ENCODE peak calls at places on chromosomes 16 and 17, in six cellular contexts. One of them, this sample, is unnamed.

GRCh38 chr16:6835516-6835915 is 497.1 kb upstream of the RBFOX1 start:
- DNase-seq in esophagus muscularis mucosa: no peak
- DNase-seq in tibial nerve: no peak
- DNase-seq in body of pancreas: no peak
- DNase-seq in A549: no peak
- DNase-seq in NB4: no peak
- DNase-seq in this sample: no peak

GRCh38 chr16:5557448-5557847 is 459.9 kb upstream of the EEF2KMT start:
- DNase-seq in esophagus muscularis mucosa: no peak
- DNase-seq in NB4: no peak
- DNase-seq in tibial nerve: no peak
- DNase-seq in A549: no peak
- DNase-seq in body of pancreas: no peak
- DNase-seq in this sample: no peak

GRCh38 chr17:57945999-57946797 is 9.0 kb downstream of the CUEDC1 start:
- DNase-seq in NB4: no peak
- DNase-seq in A549: no peak
- DNase-seq in esophagus muscularis mucosa: no peak
- DNase-seq in body of pancreas: no peak
- DNase-seq in tibial nerve: no peak
- DNase-seq in this sample: no peak

GRCh38 chr17:71084838-71085237 is 915.5 kb downstream of the KCNJ2 start:
- DNase-seq in A549: no peak
- DNase-seq in esophagus muscularis mucosa: no peak
- DNase-seq in tibial nerve: no peak
- DNase-seq in NB4: no peak
- DNase-seq in body of pancreas: no peak
- DNase-seq in this sample: no peak

GRCh38 chr17:31853911-31854470 is 5.1 kb downstream of the COPRS start:
- DNase-seq in tibial nerve: no peak
- DNase-seq in A549: no peak
- DNase-seq in esophagus muscularis mucosa: no peak
- DNase-seq in body of pancreas: no peak
- DNase-seq in NB4: no peak
- DNase-seq in this sample: no peak

GRCh38 chr16:13063457-13063856 is 162.1 kb downstream of the SHISA9 start:
- DNase-seq in body of pancreas: no peak
- DNase-seq in esophagus muscularis mucosa: no peak
- DNase-seq in A549: no peak
- DNase-seq in tibial nerve: no peak
- DNase-seq in NB4: no peak
- DNase-seq in this sample: no peak

GRCh38 chr16:28984091-28984490 is 761 bp upstream of the LAT start:
- DNase-seq in tibial nerve: no peak
- DNase-seq in body of pancreas: no peak
- DNase-seq in NB4: no peak
- DNase-seq in A549: no peak
- DNase-seq in esophagus muscularis mucosa: no peak
- DNase-seq in this sample: no peak

GRCh38 chr17:45815752-45816151 is 28.9 kb upstream of the SPPL2C start:
- DNase-seq in tibial nerve: no peak
- DNase-seq in esophagus muscularis mucosa: no peak
- DNase-seq in NB4: no peak
- DNase-seq in body of pancreas: no peak
- DNase-seq in A549: no peak
- DNase-seq in this sample: no peak

GRCh38 chr16:54801445-54801844 is 129.2 kb upstream of the IRX5 start:
- DNase-seq in body of pancreas: no peak
- DNase-seq in esophagus muscularis mucosa: no peak
- DNase-seq in A549: no peak
- DNase-seq in tibial nerve: no peak
- DNase-seq in NB4: no peak
- DNase-seq in this sample: no peak

GRCh38 chr16:74874123-74874522 is 99.5 kb upstream of the FA2H start:
- DNase-seq in NB4: no peak
- DNase-seq in tibial nerve: no peak
- DNase-seq in body of pancreas: no peak
- DNase-seq in esophagus muscularis mucosa: no peak
- DNase-seq in A549: no peak
- DNase-seq in this sample: no peak

GRCh38 chr16:14121135-14121534 is 50.0 kb downstream of the MRTFB start:
- DNase-seq in esophagus muscularis mucosa: no peak
- DNase-seq in A549: no peak
- DNase-seq in body of pancreas: no peak
- DNase-seq in tibial nerve: no peak
- DNase-seq in NB4: peak
- DNase-seq in this sample: no peak

GRCh38 chr16:9854665-9855064 is 327.6 kb downstream of the GRIN2A start:
- DNase-seq in NB4: no peak
- DNase-seq in esophagus muscularis mucosa: peak
- DNase-seq in A549: no peak
- DNase-seq in tibial nerve: no peak
- DNase-seq in body of pancreas: no peak
- DNase-seq in this sample: no peak

GRCh38 chr17:3512512-3513171 is 36.8 kb downstream of the ASPA start:
- DNase-seq in esophagus muscularis mucosa: no peak
- DNase-seq in NB4: no peak
- DNase-seq in A549: no peak
- DNase-seq in body of pancreas: peak
- DNase-seq in tibial nerve: peak
- DNase-seq in this sample: no peak

GRCh38 chr16:84091460-84091859 is 25.3 kb downstream of the MBTPS1 start:
- DNase-seq in A549: no peak
- DNase-seq in NB4: no peak
- DNase-seq in tibial nerve: no peak
- DNase-seq in esophagus muscularis mucosa: no peak
- DNase-seq in body of pancreas: no peak
- DNase-seq in this sample: no peak

GRCh38 chr17:2138318-2138717 is 83.4 kb downstream of the HIC1 start:
- DNase-seq in esophagus muscularis mucosa: no peak
- DNase-seq in body of pancreas: no peak
- DNase-seq in A549: no peak
- DNase-seq in NB4: peak
- DNase-seq in tibial nerve: no peak
- DNase-seq in this sample: no peak

GRCh38 chr17:69734656-69735055 is 320.2 kb downstream of the MAP2K6 start:
- DNase-seq in body of pancreas: no peak
- DNase-seq in tibial nerve: no peak
- DNase-seq in NB4: no peak
- DNase-seq in esophagus muscularis mucosa: no peak
- DNase-seq in A549: no peak
- DNase-seq in this sample: no peak

GRCh38 chr17:4566785-4567184 is 6.4 kb upstream of the GGT6 start:
- DNase-seq in NB4: peak
- DNase-seq in A549: peak
- DNase-seq in tibial nerve: no peak
- DNase-seq in esophagus muscularis mucosa: no peak
- DNase-seq in body of pancreas: peak
- DNase-seq in this sample: peak

GRCh38 chr16:86222965-86223551 is 287.3 kb upstream of the FOXF1 start:
- DNase-seq in A549: no peak
- DNase-seq in NB4: no peak
- DNase-seq in tibial nerve: no peak
- DNase-seq in esophagus muscularis mucosa: no peak
- DNase-seq in body of pancreas: no peak
- DNase-seq in this sample: no peak

GRCh38 chr17:17052462-17053221 is 10.4 kb downstream of the MPRIP start:
- DNase-seq in esophagus muscularis mucosa: no peak
- DNase-seq in NB4: no peak
- DNase-seq in A549: no peak
- DNase-seq in tibial nerve: no peak
- DNase-seq in body of pancreas: peak
- DNase-seq in this sample: no peak

GRCh38 chr17:55482591-55483389 is 28.5 kb downstream of the SMIM36 start:
- DNase-seq in NB4: no peak
- DNase-seq in esophagus muscularis mucosa: no peak
- DNase-seq in tibial nerve: no peak
- DNase-seq in A549: no peak
- DNase-seq in body of pancreas: no peak
- DNase-seq in this sample: no peak

GRCh38 chr16:53541326-53541725 is 38.3 kb upstream of the AKTIP start:
- DNase-seq in body of pancreas: no peak
- DNase-seq in tibial nerve: no peak
- DNase-seq in A549: no peak
- DNase-seq in esophagus muscularis mucosa: no peak
- DNase-seq in NB4: no peak
- DNase-seq in this sample: no peak

GRCh38 chr17:38844261-38844757 is 9.2 kb downstream of the RPL23 start:
- DNase-seq in A549: no peak
- DNase-seq in tibial nerve: peak
- DNase-seq in body of pancreas: peak
- DNase-seq in esophagus muscularis mucosa: no peak
- DNase-seq in NB4: peak
- DNase-seq in this sample: no peak

GRCh38 chr17:8430966-8431365 is 4.7 kb upstream of the NDEL1 start:
- DNase-seq in A549: no peak
- DNase-seq in tibial nerve: no peak
- DNase-seq in body of pancreas: no peak
- DNase-seq in NB4: no peak
- DNase-seq in esophagus muscularis mucosa: no peak
- DNase-seq in this sample: peak

GRCh38 chr16:89121691-89122321 is 28.2 kb downstream of the ACSF3 start:
- DNase-seq in esophagus muscularis mucosa: no peak
- DNase-seq in body of pancreas: no peak
- DNase-seq in NB4: no peak
- DNase-seq in tibial nerve: no peak
- DNase-seq in A549: no peak
- DNase-seq in this sample: no peak

GRCh38 chr17:75393523-75394331 is 11.8 kb downstream of the GRB2 start:
- DNase-seq in tibial nerve: peak
- DNase-seq in NB4: peak
- DNase-seq in esophagus muscularis mucosa: peak
- DNase-seq in body of pancreas: peak
- DNase-seq in A549: peak
- DNase-seq in this sample: peak
- TF ChIP-seq POLR2A in tibial nerve: peak
- TF ChIP-seq POLR2A in NB4: peak
- TF ChIP-seq POLR2A in esophagus muscularis mucosa: no peak
- TF ChIP-seq POLR2A in body of pancreas: peak
- TF ChIP-seq POLR2A in A549: peak
- TF ChIP-seq POLR2A in this sample: peak

GRCh38 chr16:27448531-27449433 is 46.8 kb downstream of the IL21R start:
- DNase-seq in tibial nerve: no peak
- DNase-seq in NB4: no peak
- DNase-seq in esophagus muscularis mucosa: no peak
- DNase-seq in body of pancreas: no peak
- DNase-seq in A549: no peak
- DNase-seq in this sample: no peak

GRCh38 chr16:27452569-27453475 is 50.8 kb downstream of the IL21R start:
- DNase-seq in tibial nerve: no peak
- DNase-seq in esophagus muscularis mucosa: no peak
- DNase-seq in A549: no peak
- DNase-seq in NB4: no peak
- DNase-seq in body of pancreas: no peak
- DNase-seq in this sample: no peak

GRCh38 chr16:27446721-27447120 is 44.7 kb downstream of the IL21R start:
- DNase-seq in tibial nerve: no peak
- DNase-seq in body of pancreas: no peak
- DNase-seq in esophagus muscularis mucosa: no peak
- DNase-seq in A549: no peak
- DNase-seq in NB4: peak
- DNase-seq in this sample: no peak

GRCh38 chr16:27450836-27451341 is 48.9 kb downstream of the IL21R start:
- DNase-seq in tibial nerve: no peak
- DNase-seq in esophagus muscularis mucosa: no peak
- DNase-seq in A549: no peak
- DNase-seq in body of pancreas: no peak
- DNase-seq in NB4: peak
- DNase-seq in this sample: no peak

DNA sequence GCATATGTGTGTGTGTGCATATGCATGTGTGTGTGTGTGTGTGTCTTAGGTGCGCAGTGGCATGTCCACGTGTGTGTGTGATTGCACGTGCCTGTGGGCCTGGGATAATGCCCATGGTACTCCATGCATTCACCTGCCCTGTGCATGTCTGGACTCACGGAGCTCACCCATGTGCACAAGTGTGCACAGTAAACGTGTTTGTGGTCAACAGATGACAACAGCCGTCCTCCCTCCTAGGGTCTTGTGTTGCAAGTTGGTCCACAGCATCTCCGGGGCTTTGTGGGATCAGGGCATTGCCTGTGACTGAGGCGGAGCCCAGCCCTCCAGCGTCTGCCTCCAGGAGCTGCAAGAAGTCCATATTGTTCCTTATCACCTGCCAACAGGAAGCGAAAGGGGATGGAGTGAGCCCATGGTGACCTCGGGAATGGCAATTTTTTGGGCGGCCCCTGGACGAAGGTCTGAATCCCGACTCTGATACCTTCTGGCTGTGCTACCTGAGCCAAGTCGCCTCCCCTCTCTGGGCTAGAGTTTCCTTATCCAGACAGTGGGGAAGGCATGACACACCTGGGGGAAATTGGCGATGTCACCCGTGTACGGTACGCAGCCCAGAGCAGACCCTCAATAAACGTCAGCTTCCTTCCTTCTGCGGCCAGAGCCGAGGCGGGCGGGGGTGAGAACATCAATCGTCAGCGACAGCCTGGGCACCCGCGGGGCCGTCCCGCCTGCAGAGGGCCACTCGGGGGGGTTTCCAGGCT is 47.6 kb downstream of the IL21R start:
- DNase-seq in esophagus muscularis mucosa: no peak
- DNase-seq in body of pancreas: no peak
- DNase-seq in A549: no peak
- DNase-seq in NB4: peak
- DNase-seq in tibial nerve: no peak
- DNase-seq in this sample: no peak
- TF ChIP-seq POLR2A in esophagus muscularis mucosa: no peak
- TF ChIP-seq POLR2A in body of pancreas: no peak
- TF ChIP-seq POLR2A in A549: no peak
- TF ChIP-seq POLR2A in NB4: no peak
- TF ChIP-seq POLR2A in tibial nerve: no peak
- TF ChIP-seq POLR2A in this sample: no peak

DNA sequence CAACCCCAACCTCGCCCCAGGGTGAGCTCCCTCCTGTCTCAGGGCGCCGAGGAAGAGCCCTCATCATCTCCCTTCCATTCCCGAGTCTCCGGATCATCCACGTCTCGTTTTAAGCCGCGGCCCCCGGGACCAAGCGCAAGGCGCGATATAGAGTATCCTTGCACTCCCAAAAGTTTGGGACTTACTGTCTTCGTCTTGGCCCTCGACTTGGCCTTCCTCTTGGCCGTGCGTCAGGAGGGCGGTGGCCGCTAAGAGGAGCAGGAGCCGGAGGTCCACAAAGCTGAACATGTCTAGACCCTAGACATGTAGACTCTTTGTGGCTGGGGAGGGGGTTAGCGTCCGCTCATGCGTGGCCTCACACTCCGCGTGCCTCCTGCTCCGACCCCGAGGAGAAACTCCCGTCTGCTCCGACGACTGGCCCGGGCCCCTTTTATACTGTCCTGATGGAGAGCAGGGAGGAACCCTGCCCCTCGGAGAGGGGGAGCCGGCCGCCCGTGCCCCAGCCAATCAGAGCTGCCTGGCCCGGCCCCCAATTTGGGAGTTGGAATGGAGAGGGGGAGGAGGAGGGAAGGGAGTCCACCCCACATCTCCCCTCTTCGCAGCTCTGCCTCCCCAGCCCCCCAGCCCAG is at the start of gene COL1A1:
- DNase-seq in A549: no peak
- DNase-seq in body of pancreas: peak
- DNase-seq in esophagus muscularis mucosa: no peak
- DNase-seq in tibial nerve: peak
- DNase-seq in NB4: no peak
- DNase-seq in this sample: no peak
- TF ChIP-seq POLR2A in A549: no peak
- TF ChIP-seq POLR2A in body of pancreas: peak
- TF ChIP-seq POLR2A in esophagus muscularis mucosa: peak
- TF ChIP-seq POLR2A in tibial nerve: peak
- TF ChIP-seq POLR2A in NB4: no peak
- TF ChIP-seq POLR2A in this sample: peak

GRCh38 chr16:57091990-57092785 is at the start of gene CPNE2:
- DNase-seq in NB4: peak
- DNase-seq in A549: peak
- DNase-seq in tibial nerve: no peak
- DNase-seq in body of pancreas: peak
- DNase-seq in esophagus muscularis mucosa: no peak
- DNase-seq in this sample: peak
- TF ChIP-seq POLR2A in NB4: peak
- TF ChIP-seq POLR2A in A549: peak
- TF ChIP-seq POLR2A in tibial nerve: peak
- TF ChIP-seq POLR2A in body of pancreas: peak
- TF ChIP-seq POLR2A in esophagus muscularis mucosa: no peak
- TF ChIP-seq POLR2A in this sample: peak

This sample was measured in H54.